ENCODE peak calls at places on chromosomes 4 and X, in eight cellular contexts. One of them, this sample, is unnamed. For H3K9me3, the result is how much of the 10 kb centered on the place peaks cover.

GRCh38 chr4:154719087-154719486 is 24.7 kb upstream of the LRAT start:
- DNase-seq in psoas muscle: no peak
- DNase-seq in mammary epithelial cell: peak
- DNase-seq in heart right ventricle: no peak
- DNase-seq in NT2/D1: no peak
- DNase-seq in iPS DF 6.9: no peak
- DNase-seq in hepatocyte: no peak
- DNase-seq in HepG2: no peak
- DNase-seq in this sample: peak

GRCh38 chrX:13533726-13534125 is 35.7 kb upstream of the EGFL6 start:
- DNase-seq in hepatocyte: no peak
- DNase-seq in NT2/D1: no peak
- DNase-seq in HepG2: no peak
- DNase-seq in heart right ventricle: no peak
- DNase-seq in iPS DF 6.9: no peak
- DNase-seq in psoas muscle: no peak
- DNase-seq in mammary epithelial cell: peak
- DNase-seq in this sample: peak

GRCh38 chr4:158821228-158822009 is 52.6 kb downstream of the FNIP2 start:
- DNase-seq in NT2/D1: no peak
- DNase-seq in hepatocyte: no peak
- DNase-seq in heart right ventricle: no peak
- DNase-seq in iPS DF 6.9: no peak
- DNase-seq in HepG2: no peak
- DNase-seq in psoas muscle: no peak
- DNase-seq in mammary epithelial cell: no peak
- DNase-seq in this sample: peak

GRCh38 chr4:186029731-186030421 is 39.1 kb upstream of the TLR3 start:
- DNase-seq in HepG2: no peak
- DNase-seq in hepatocyte: peak
- DNase-seq in mammary epithelial cell: no peak
- DNase-seq in psoas muscle: peak
- DNase-seq in NT2/D1: peak
- DNase-seq in iPS DF 6.9: no peak
- DNase-seq in heart right ventricle: peak
- DNase-seq in this sample: peak

GRCh38 chr4:67151376-67152343 is 393.6 kb downstream of the CENPC start:
- DNase-seq in mammary epithelial cell: no peak
- DNase-seq in heart right ventricle: no peak
- DNase-seq in hepatocyte: no peak
- DNase-seq in HepG2: no peak
- DNase-seq in iPS DF 6.9: no peak
- DNase-seq in NT2/D1: no peak
- DNase-seq in psoas muscle: no peak
- DNase-seq in this sample: no peak

GRCh38 chr4:123869517-123870282 is 473.1 kb downstream of the SPRY1 start:
- DNase-seq in psoas muscle: no peak
- DNase-seq in mammary epithelial cell: no peak
- DNase-seq in heart right ventricle: no peak
- DNase-seq in NT2/D1: no peak
- DNase-seq in hepatocyte: no peak
- DNase-seq in iPS DF 6.9: no peak
- DNase-seq in HepG2: no peak
- DNase-seq in this sample: peak

GRCh38 chrX:100829730-100830129 is 9.5 kb downstream of the CSTF2 start:
- DNase-seq in psoas muscle: no peak
- DNase-seq in heart right ventricle: no peak
- DNase-seq in NT2/D1: no peak
- DNase-seq in iPS DF 6.9: no peak
- DNase-seq in hepatocyte: no peak
- DNase-seq in mammary epithelial cell: peak
- DNase-seq in HepG2: no peak
- DNase-seq in this sample: peak

GRCh38 chr4:100414016-100414790 is 103.6 kb downstream of the EMCN start:
- DNase-seq in mammary epithelial cell: no peak
- DNase-seq in HepG2: no peak
- DNase-seq in hepatocyte: no peak
- DNase-seq in NT2/D1: no peak
- DNase-seq in iPS DF 6.9: no peak
- DNase-seq in psoas muscle: peak
- DNase-seq in heart right ventricle: no peak
- DNase-seq in this sample: peak

GRCh38 chr4:81789741-81790402 is 318.2 kb upstream of the RASGEF1B start:
- DNase-seq in HepG2: no peak
- DNase-seq in iPS DF 6.9: no peak
- DNase-seq in psoas muscle: no peak
- DNase-seq in hepatocyte: no peak
- DNase-seq in NT2/D1: no peak
- DNase-seq in mammary epithelial cell: no peak
- DNase-seq in heart right ventricle: no peak
- DNase-seq in this sample: no peak

GRCh38 chr4:173287486-173287885 is 46.7 kb downstream of the HMGB2 start:
- DNase-seq in hepatocyte: no peak
- DNase-seq in mammary epithelial cell: no peak
- DNase-seq in NT2/D1: no peak
- DNase-seq in iPS DF 6.9: no peak
- DNase-seq in psoas muscle: no peak
- DNase-seq in heart right ventricle: no peak
- DNase-seq in HepG2: no peak
- DNase-seq in this sample: no peak
- H3K9me3 ChIP-seq in hepatocyte: under half
- H3K9me3 ChIP-seq in mammary epithelial cell: under half
- H3K9me3 ChIP-seq in NT2/D1: under half
- H3K9me3 ChIP-seq in iPS DF 6.9: under half
- H3K9me3 ChIP-seq in psoas muscle: under half
- H3K9me3 ChIP-seq in heart right ventricle: under half
- H3K9me3 ChIP-seq in HepG2: under half
- H3K9me3 ChIP-seq in this sample: under half

DNA sequence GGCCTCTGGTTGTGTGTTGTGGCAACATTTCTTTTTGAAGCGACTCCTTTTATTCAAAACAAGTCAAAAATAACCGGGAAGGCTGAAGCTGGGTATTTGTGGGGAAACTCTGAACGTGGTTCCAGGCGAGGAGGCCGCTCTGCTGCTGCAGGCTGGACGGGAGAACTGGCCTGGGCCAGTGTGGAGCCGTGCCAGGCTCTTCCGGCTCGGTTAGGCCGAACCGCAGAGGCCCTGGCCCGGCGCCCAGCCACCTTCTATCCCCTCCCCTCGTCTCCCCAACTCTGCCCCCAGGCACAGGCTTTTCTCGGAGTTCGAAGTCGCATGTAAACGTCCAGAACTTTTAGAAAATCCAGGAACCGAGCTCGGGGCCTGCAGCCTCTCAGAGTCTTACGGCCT is 2.4 kb upstream of the BCOR start:
- DNase-seq in heart right ventricle: no peak
- DNase-seq in psoas muscle: no peak
- DNase-seq in hepatocyte: peak
- DNase-seq in NT2/D1: no peak
- DNase-seq in mammary epithelial cell: peak
- DNase-seq in HepG2: no peak
- DNase-seq in iPS DF 6.9: no peak
- DNase-seq in this sample: no peak
- H3K9me3 ChIP-seq in heart right ventricle: under half
- H3K9me3 ChIP-seq in psoas muscle: under half
- H3K9me3 ChIP-seq in hepatocyte: under half
- H3K9me3 ChIP-seq in NT2/D1: under half
- H3K9me3 ChIP-seq in mammary epithelial cell: under half
- H3K9me3 ChIP-seq in HepG2: under half
- H3K9me3 ChIP-seq in iPS DF 6.9: under half
- H3K9me3 ChIP-seq in this sample: under half

GRCh38 chrX:55715847-55716246 is 1.7 kb upstream of the RRAGB start:
- DNase-seq in heart right ventricle: no peak
- DNase-seq in mammary epithelial cell: no peak
- DNase-seq in hepatocyte: no peak
- DNase-seq in HepG2: peak
- DNase-seq in NT2/D1: no peak
- DNase-seq in psoas muscle: no peak
- DNase-seq in iPS DF 6.9: no peak
- DNase-seq in this sample: no peak

GRCh38 chrX:55716937-55717336 is 612 bp upstream of the RRAGB start:
- DNase-seq in psoas muscle: no peak
- DNase-seq in NT2/D1: no peak
- DNase-seq in hepatocyte: no peak
- DNase-seq in heart right ventricle: no peak
- DNase-seq in mammary epithelial cell: no peak
- DNase-seq in HepG2: no peak
- DNase-seq in iPS DF 6.9: no peak
- DNase-seq in this sample: no peak

GRCh38 chrX:55710701-55711100 is 6.8 kb upstream of the RRAGB start:
- DNase-seq in psoas muscle: no peak
- DNase-seq in mammary epithelial cell: peak
- DNase-seq in iPS DF 6.9: no peak
- DNase-seq in hepatocyte: no peak
- DNase-seq in HepG2: no peak
- DNase-seq in heart right ventricle: peak
- DNase-seq in NT2/D1: no peak
- DNase-seq in this sample: peak

GRCh38 chrX:55714111-55714510 is 3.4 kb upstream of the RRAGB start:
- DNase-seq in heart right ventricle: no peak
- DNase-seq in iPS DF 6.9: no peak
- DNase-seq in HepG2: no peak
- DNase-seq in mammary epithelial cell: no peak
- DNase-seq in hepatocyte: no peak
- DNase-seq in NT2/D1: no peak
- DNase-seq in psoas muscle: no peak
- DNase-seq in this sample: no peak

DNA sequence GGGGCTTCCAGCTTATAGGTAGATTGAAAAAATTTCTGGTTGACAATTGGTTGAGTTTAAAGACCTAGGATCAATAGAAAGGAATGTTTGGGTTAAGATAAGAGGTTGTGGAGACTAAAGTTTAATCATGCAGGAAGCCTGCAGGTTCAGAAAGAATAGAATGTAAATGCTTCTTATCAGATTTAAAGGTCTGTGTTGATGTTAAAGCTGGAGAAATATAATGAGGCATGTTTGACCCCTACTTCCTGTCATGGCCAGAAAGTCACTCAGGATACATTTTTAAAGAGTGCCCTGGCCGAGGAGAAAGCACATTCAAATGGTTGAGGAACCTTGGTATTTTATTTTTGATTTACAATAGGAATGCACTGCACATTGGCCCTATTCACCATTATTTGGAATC is 3.9 kb upstream of the RRAGB start:
- DNase-seq in mammary epithelial cell: no peak
- DNase-seq in hepatocyte: no peak
- DNase-seq in HepG2: no peak
- DNase-seq in NT2/D1: no peak
- DNase-seq in psoas muscle: no peak
- DNase-seq in heart right ventricle: no peak
- DNase-seq in iPS DF 6.9: no peak
- DNase-seq in this sample: no peak
- H3K9me3 ChIP-seq in mammary epithelial cell: under half
- H3K9me3 ChIP-seq in hepatocyte: under half
- H3K9me3 ChIP-seq in HepG2: under half
- H3K9me3 ChIP-seq in NT2/D1: under half
- H3K9me3 ChIP-seq in psoas muscle: under half
- H3K9me3 ChIP-seq in heart right ventricle: under half
- H3K9me3 ChIP-seq in iPS DF 6.9: under half
- H3K9me3 ChIP-seq in this sample: under half

GRCh38 chr4:69727412-69727811 is 33.0 kb downstream of the SULT1B1 start:
- DNase-seq in psoas muscle: no peak
- DNase-seq in mammary epithelial cell: no peak
- DNase-seq in HepG2: no peak
- DNase-seq in hepatocyte: no peak
- DNase-seq in iPS DF 6.9: no peak
- DNase-seq in heart right ventricle: no peak
- DNase-seq in NT2/D1: no peak
- DNase-seq in this sample: no peak
- H3K9me3 ChIP-seq in psoas muscle: under half
- H3K9me3 ChIP-seq in mammary epithelial cell: under half
- H3K9me3 ChIP-seq in HepG2: under half
- H3K9me3 ChIP-seq in hepatocyte: under half
- H3K9me3 ChIP-seq in iPS DF 6.9: under half
- H3K9me3 ChIP-seq in heart right ventricle: under half
- H3K9me3 ChIP-seq in NT2/D1: under half
- H3K9me3 ChIP-seq in this sample: under half

GRCh38 chrX:153513265-153513664 is 4.2 kb upstream of the ATP2B3 start:
- DNase-seq in mammary epithelial cell: no peak
- DNase-seq in hepatocyte: no peak
- DNase-seq in heart right ventricle: no peak
- DNase-seq in HepG2: no peak
- DNase-seq in iPS DF 6.9: no peak
- DNase-seq in NT2/D1: no peak
- DNase-seq in psoas muscle: no peak
- DNase-seq in this sample: no peak

GRCh38 chrX:153516055-153516454 is 1.4 kb upstream of the ATP2B3 start:
- DNase-seq in psoas muscle: no peak
- DNase-seq in HepG2: no peak
- DNase-seq in NT2/D1: no peak
- DNase-seq in heart right ventricle: no peak
- DNase-seq in iPS DF 6.9: no peak
- DNase-seq in hepatocyte: no peak
- DNase-seq in mammary epithelial cell: no peak
- DNase-seq in this sample: no peak

GRCh38 chrX:153512501-153512893 is 4.9 kb upstream of the ATP2B3 start:
- DNase-seq in HepG2: no peak
- DNase-seq in psoas muscle: no peak
- DNase-seq in NT2/D1: no peak
- DNase-seq in hepatocyte: no peak
- DNase-seq in iPS DF 6.9: no peak
- DNase-seq in heart right ventricle: no peak
- DNase-seq in mammary epithelial cell: no peak
- DNase-seq in this sample: no peak

GRCh38 chrX:153515435-153515834 is 2.0 kb upstream of the ATP2B3 start:
- DNase-seq in psoas muscle: no peak
- DNase-seq in HepG2: no peak
- DNase-seq in iPS DF 6.9: no peak
- DNase-seq in hepatocyte: no peak
- DNase-seq in heart right ventricle: no peak
- DNase-seq in mammary epithelial cell: no peak
- DNase-seq in NT2/D1: no peak
- DNase-seq in this sample: no peak

DNA sequence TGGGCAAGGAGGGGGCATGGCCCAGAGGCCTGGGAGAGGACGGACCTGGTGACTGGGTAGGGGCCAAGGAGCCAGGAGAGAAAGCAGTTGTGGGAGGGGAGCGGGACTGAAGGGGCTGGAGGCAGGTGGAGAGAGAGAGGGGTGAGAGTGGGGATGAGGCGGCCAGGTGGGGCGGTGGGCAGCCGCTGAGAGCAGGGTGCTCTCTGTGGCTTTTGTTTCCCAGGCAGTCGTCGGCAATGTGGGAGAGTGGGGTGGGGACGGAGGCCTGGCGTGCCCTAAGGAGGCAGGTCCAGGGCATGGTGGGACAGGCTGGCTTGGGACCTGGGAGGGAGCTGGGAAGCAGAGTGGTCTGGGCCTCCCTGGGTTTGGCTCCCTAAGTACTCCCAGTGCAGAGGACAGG is 3.2 kb upstream of the ATP2B3 start:
- DNase-seq in HepG2: no peak
- DNase-seq in mammary epithelial cell: no peak
- DNase-seq in NT2/D1: no peak
- DNase-seq in hepatocyte: no peak
- DNase-seq in iPS DF 6.9: no peak
- DNase-seq in heart right ventricle: no peak
- DNase-seq in psoas muscle: no peak
- DNase-seq in this sample: no peak
- H3K9me3 ChIP-seq in HepG2: under half
- H3K9me3 ChIP-seq in mammary epithelial cell: under half
- H3K9me3 ChIP-seq in NT2/D1: under half
- H3K9me3 ChIP-seq in hepatocyte: under half
- H3K9me3 ChIP-seq in iPS DF 6.9: under half
- H3K9me3 ChIP-seq in heart right ventricle: under half
- H3K9me3 ChIP-seq in psoas muscle: under half
- H3K9me3 ChIP-seq in this sample: under half

GRCh38 chr4:159966741-159967140 is 863.9 kb downstream of the RAPGEF2 start:
- DNase-seq in mammary epithelial cell: no peak
- DNase-seq in hepatocyte: no peak
- DNase-seq in HepG2: no peak
- DNase-seq in iPS DF 6.9: no peak
- DNase-seq in NT2/D1: no peak
- DNase-seq in psoas muscle: no peak
- DNase-seq in heart right ventricle: no peak
- DNase-seq in this sample: no peak
- H3K9me3 ChIP-seq in mammary epithelial cell: under half
- H3K9me3 ChIP-seq in hepatocyte: under half
- H3K9me3 ChIP-seq in HepG2: under half
- H3K9me3 ChIP-seq in iPS DF 6.9: under half
- H3K9me3 ChIP-seq in NT2/D1: under half
- H3K9me3 ChIP-seq in psoas muscle: under half
- H3K9me3 ChIP-seq in heart right ventricle: under half
- H3K9me3 ChIP-seq in this sample: under half

This sample was measured in astrocyte.